ENCODE peak calls at places on chromosomes 2 and 18, in five cellular contexts. O is effector CD8-positive, alpha-beta T cell; G is GM12865; N is NCI-H2081; R is lower leg skin. E is an unnamed sample.

GRCh38 chr2:177056540-177056939 is 156.1 kb upstream of the HNRNPA3 start:
- DNase-seq in R (no peak), N (no peak), G (no peak), O (no peak), E (no peak)

GRCh38 chr2:70553584-70554337 is at the start of gene TGFA:
- DNase-seq in O (peak; percentile 62), R (peak; percentile 93), N (peak; percentile 52), G (peak; percentile 48), E (peak; percentile 74)

GRCh38 chr2:97724501-97724900 is 11.1 kb downstream of the ZAP70 start:
- DNase-seq in N (no peak), G (no peak), O (no peak), R (no peak), E (no peak)

GRCh38 chr18:57668021-57668420 is 46.4 kb upstream of the NARS1 start:
- DNase-seq in N (no peak), O (no peak), G (no peak), R (no peak), E (no peak)

GRCh38 chr2:239239607-239240479 is 161.0 kb downstream of the HDAC4 start:
- DNase-seq in G (no peak), O (no peak), R (peak; percentile 79), N (peak; percentile 5), E (no peak)

GRCh38 chr2:220394433-220394832 is 767.0 kb downstream of the SLC4A3 start:
- DNase-seq in N (peak; percentile 42), R (no peak), G (no peak), O (no peak), E (peak; percentile 23)

GRCh38 chr2:48313036-48313877 is 216.7 kb upstream of the STON1 start:
- DNase-seq in R (no peak), N (no peak), G (peak; percentile 68), O (no peak), E (no peak)

GRCh38 chr18:39647627-39648502 is 2082.3 kb upstream of the CELF4 start:
- DNase-seq in R (no peak), O (no peak), N (peak; percentile 15), G (no peak), E (no peak)

GRCh38 chr2:14827226-14828023 is 194.9 kb downstream of the LRATD1 start:
- DNase-seq in G (no peak), O (no peak), R (no peak), N (no peak), E (no peak)

GRCh38 chr2:99680946-99681345 is 191.1 kb upstream of the REV1 start:
- DNase-seq in R (no peak), G (no peak), N (no peak), O (no peak), E (no peak)

GRCh38 chr18:55478301-55478660 is 109.7 kb downstream of the TCF4 start:
- DNase-seq in G (no peak), N (no peak), O (no peak), R (no peak), E (no peak)

GRCh38 chr2:207286106-207286505 is 120.4 kb upstream of the KLF7 start:
- DNase-seq in G (peak; percentile 59), O (no peak), N (no peak), R (no peak), E (no peak)

GRCh38 chr2:85914916-85915315 is 26.1 kb upstream of the ST3GAL5 start:
- DNase-seq in R (peak; percentile 48), G (no peak), N (no peak), O (no peak), E (no peak)

GRCh38 chr18:67043276-67043675 is 439.4 kb upstream of the CDH19 start:
- DNase-seq in G (no peak), R (no peak), O (no peak), N (no peak), E (no peak)

GRCh38 chr2:36329251-36329650 is 26.3 kb upstream of the CRIM1 start:
- DNase-seq in N (no peak), G (no peak), R (no peak), O (no peak), E (no peak)